ENCODE peak calls at places on chromosomes 1 and 21, in seven cellular contexts. One of them, this sample, is unnamed. For H4K20me1, the result is how much of the 10 kb centered on the place peaks cover.

GRCh38 chr21:37658121-37658993 is 257.9 kb downstream of the KCNJ6 start:
- DNase-seq in neural progenitor cell: no peak
- DNase-seq in PC-3: no peak
- DNase-seq in GM23338: no peak
- DNase-seq in hepatocyte: no peak
- DNase-seq in HCT116: no peak
- DNase-seq in SK-N-SH: no peak
- DNase-seq in this sample: no peak

GRCh38 chr1:206556047-206556747 is 48.9 kb downstream of the RASSF5 start:
- DNase-seq in neural progenitor cell: no peak
- DNase-seq in PC-3: peak
- DNase-seq in GM23338: no peak
- DNase-seq in hepatocyte: no peak
- DNase-seq in HCT116: no peak
- DNase-seq in SK-N-SH: no peak
- DNase-seq in this sample: no peak

GRCh38 chr1:24045766-24046165 is 65.6 kb upstream of the SRSF10 start:
- DNase-seq in neural progenitor cell: no peak
- DNase-seq in PC-3: no peak
- DNase-seq in GM23338: no peak
- DNase-seq in hepatocyte: no peak
- DNase-seq in HCT116: no peak
- DNase-seq in SK-N-SH: no peak
- DNase-seq in this sample: no peak

GRCh38 chr1:201731592-201731991 is 97.4 kb upstream of the IPO9 start:
- DNase-seq in neural progenitor cell: no peak
- DNase-seq in PC-3: no peak
- DNase-seq in GM23338: no peak
- DNase-seq in hepatocyte: no peak
- DNase-seq in HCT116: no peak
- DNase-seq in SK-N-SH: peak
- DNase-seq in this sample: no peak

GRCh38 chr1:20837554-20838192 is 50.6 kb upstream of the HP1BP3 start:
- DNase-seq in neural progenitor cell: no peak
- DNase-seq in PC-3: no peak
- DNase-seq in GM23338: no peak
- DNase-seq in hepatocyte: no peak
- DNase-seq in HCT116: no peak
- DNase-seq in SK-N-SH: no peak
- DNase-seq in this sample: no peak

GRCh38 chr1:201016943-201017827 is 6.3 kb downstream of the KIF21B start:
- DNase-seq in neural progenitor cell: no peak
- DNase-seq in PC-3: no peak
- DNase-seq in GM23338: no peak
- DNase-seq in hepatocyte: no peak
- DNase-seq in HCT116: no peak
- DNase-seq in SK-N-SH: peak
- DNase-seq in this sample: peak

GRCh38 chr1:48035371-48036141 is 38.4 kb upstream of the TRABD2B start:
- DNase-seq in neural progenitor cell: peak
- DNase-seq in PC-3: no peak
- DNase-seq in GM23338: no peak
- DNase-seq in hepatocyte: no peak
- DNase-seq in HCT116: no peak
- DNase-seq in SK-N-SH: no peak
- DNase-seq in this sample: no peak

GRCh38 chr1:14800014-14800413 is 201.5 kb downstream of the KAZN start:
- DNase-seq in neural progenitor cell: no peak
- DNase-seq in PC-3: no peak
- DNase-seq in GM23338: no peak
- DNase-seq in hepatocyte: no peak
- DNase-seq in HCT116: no peak
- DNase-seq in SK-N-SH: no peak
- DNase-seq in this sample: no peak

GRCh38 chr1:185567006-185567405 is 167.2 kb upstream of the HMCN1 start:
- DNase-seq in neural progenitor cell: no peak
- DNase-seq in PC-3: peak
- DNase-seq in GM23338: no peak
- DNase-seq in hepatocyte: peak
- DNase-seq in HCT116: peak
- DNase-seq in SK-N-SH: no peak
- DNase-seq in this sample: no peak

GRCh38 chr1:17273096-17273495 is 24.2 kb downstream of the PADI3 start:
- DNase-seq in neural progenitor cell: no peak
- DNase-seq in PC-3: no peak
- DNase-seq in GM23338: no peak
- DNase-seq in hepatocyte: no peak
- DNase-seq in HCT116: no peak
- DNase-seq in SK-N-SH: no peak
- DNase-seq in this sample: no peak

GRCh38 chr1:159778266-159778665 is 2.5 kb upstream of the DUSP23 start:
- DNase-seq in neural progenitor cell: no peak
- DNase-seq in PC-3: no peak
- DNase-seq in GM23338: no peak
- DNase-seq in hepatocyte: no peak
- DNase-seq in HCT116: no peak
- DNase-seq in SK-N-SH: no peak
- DNase-seq in this sample: no peak

GRCh38 chr1:201649776-201650607 is 111.1 kb downstream of the NAV1 start:
- DNase-seq in neural progenitor cell: peak
- DNase-seq in PC-3: peak
- DNase-seq in GM23338: peak
- DNase-seq in hepatocyte: peak
- DNase-seq in HCT116: peak
- DNase-seq in SK-N-SH: peak
- DNase-seq in this sample: no peak

GRCh38 chr1:59141267-59141863 is 155.5 kb upstream of the FGGY start:
- DNase-seq in neural progenitor cell: no peak
- DNase-seq in PC-3: no peak
- DNase-seq in GM23338: no peak
- DNase-seq in hepatocyte: no peak
- DNase-seq in HCT116: no peak
- DNase-seq in SK-N-SH: no peak
- DNase-seq in this sample: no peak

GRCh38 chr21:33434770-33435360 is 31.7 kb downstream of the IFNGR2 start:
- DNase-seq in neural progenitor cell: no peak
- DNase-seq in PC-3: peak
- DNase-seq in GM23338: no peak
- DNase-seq in hepatocyte: peak
- DNase-seq in HCT116: no peak
- DNase-seq in SK-N-SH: no peak
- DNase-seq in this sample: peak

GRCh38 chr1:108079550-108079949 is 114.6 kb upstream of the VAV3 start:
- DNase-seq in neural progenitor cell: no peak
- DNase-seq in PC-3: no peak
- DNase-seq in GM23338: peak
- DNase-seq in hepatocyte: no peak
- DNase-seq in HCT116: no peak
- DNase-seq in SK-N-SH: no peak
- DNase-seq in this sample: peak

GRCh38 chr1:32063261-32063681 is 9.5 kb upstream of the TMEM39B start:
- DNase-seq in neural progenitor cell: no peak
- DNase-seq in PC-3: peak
- DNase-seq in GM23338: peak
- DNase-seq in hepatocyte: peak
- DNase-seq in HCT116: peak
- DNase-seq in SK-N-SH: peak
- DNase-seq in this sample: peak

GRCh38 chr21:45954271-45954670 is 27.3 kb upstream of the COL6A1 start:
- DNase-seq in neural progenitor cell: no peak
- DNase-seq in PC-3: no peak
- DNase-seq in GM23338: peak
- DNase-seq in hepatocyte: peak
- DNase-seq in HCT116: no peak
- DNase-seq in SK-N-SH: peak
- DNase-seq in this sample: no peak

GRCh38 chr1:25684216-25684965 is 67.8 kb downstream of the MAN1C1 start:
- DNase-seq in neural progenitor cell: no peak
- DNase-seq in PC-3: no peak
- DNase-seq in GM23338: no peak
- DNase-seq in hepatocyte: no peak
- DNase-seq in HCT116: no peak
- DNase-seq in SK-N-SH: no peak
- DNase-seq in this sample: no peak

GRCh38 chr1:222171005-222171404 is 376.9 kb downstream of the HHIPL2 start:
- DNase-seq in neural progenitor cell: peak
- DNase-seq in PC-3: peak
- DNase-seq in GM23338: peak
- DNase-seq in hepatocyte: peak
- DNase-seq in HCT116: peak
- DNase-seq in SK-N-SH: peak
- DNase-seq in this sample: peak

GRCh38 chr1:60044881-60045280 is 28.7 kb downstream of the C1orf87 start:
- DNase-seq in neural progenitor cell: no peak
- DNase-seq in PC-3: no peak
- DNase-seq in GM23338: no peak
- DNase-seq in hepatocyte: no peak
- DNase-seq in HCT116: no peak
- DNase-seq in SK-N-SH: no peak
- DNase-seq in this sample: no peak

GRCh38 chr1:53388963-53389362 is 61.1 kb upstream of the LRP8 start:
- DNase-seq in neural progenitor cell: no peak
- DNase-seq in PC-3: no peak
- DNase-seq in GM23338: no peak
- DNase-seq in hepatocyte: no peak
- DNase-seq in HCT116: no peak
- DNase-seq in SK-N-SH: no peak
- DNase-seq in this sample: no peak

GRCh38 chr1:70331962-70332361 is 22.6 kb downstream of the ANKRD13C start:
- DNase-seq in neural progenitor cell: no peak
- DNase-seq in PC-3: peak
- DNase-seq in GM23338: no peak
- DNase-seq in hepatocyte: no peak
- DNase-seq in HCT116: no peak
- DNase-seq in SK-N-SH: no peak
- DNase-seq in this sample: no peak

GRCh38 chr1:91567583-91567982 is 66.9 kb downstream of the CDC7 start:
- DNase-seq in neural progenitor cell: no peak
- DNase-seq in PC-3: peak
- DNase-seq in GM23338: no peak
- DNase-seq in hepatocyte: no peak
- DNase-seq in HCT116: no peak
- DNase-seq in SK-N-SH: no peak
- DNase-seq in this sample: no peak
- TF ChIP-seq EZH2phosphoT487 in neural progenitor cell: no peak
- TF ChIP-seq EZH2phosphoT487 in PC-3: no peak
- TF ChIP-seq EZH2phosphoT487 in GM23338: no peak
- TF ChIP-seq EZH2phosphoT487 in hepatocyte: no peak
- TF ChIP-seq EZH2phosphoT487 in HCT116: no peak
- TF ChIP-seq EZH2phosphoT487 in SK-N-SH: no peak
- TF ChIP-seq EZH2phosphoT487 in this sample: no peak

GRCh38 chr1:35855016-35855700 is 27.9 kb upstream of the AGO1 start:
- DNase-seq in neural progenitor cell: peak
- DNase-seq in PC-3: no peak
- DNase-seq in GM23338: peak
- DNase-seq in hepatocyte: peak
- DNase-seq in HCT116: no peak
- DNase-seq in SK-N-SH: peak
- DNase-seq in this sample: peak
- TF ChIP-seq CTCF in neural progenitor cell: peak
- TF ChIP-seq CTCF in PC-3: peak
- TF ChIP-seq CTCF in GM23338: peak
- TF ChIP-seq CTCF in hepatocyte: no peak
- TF ChIP-seq CTCF in HCT116: no peak
- TF ChIP-seq CTCF in SK-N-SH: no peak
- TF ChIP-seq CTCF in this sample: peak

DNA sequence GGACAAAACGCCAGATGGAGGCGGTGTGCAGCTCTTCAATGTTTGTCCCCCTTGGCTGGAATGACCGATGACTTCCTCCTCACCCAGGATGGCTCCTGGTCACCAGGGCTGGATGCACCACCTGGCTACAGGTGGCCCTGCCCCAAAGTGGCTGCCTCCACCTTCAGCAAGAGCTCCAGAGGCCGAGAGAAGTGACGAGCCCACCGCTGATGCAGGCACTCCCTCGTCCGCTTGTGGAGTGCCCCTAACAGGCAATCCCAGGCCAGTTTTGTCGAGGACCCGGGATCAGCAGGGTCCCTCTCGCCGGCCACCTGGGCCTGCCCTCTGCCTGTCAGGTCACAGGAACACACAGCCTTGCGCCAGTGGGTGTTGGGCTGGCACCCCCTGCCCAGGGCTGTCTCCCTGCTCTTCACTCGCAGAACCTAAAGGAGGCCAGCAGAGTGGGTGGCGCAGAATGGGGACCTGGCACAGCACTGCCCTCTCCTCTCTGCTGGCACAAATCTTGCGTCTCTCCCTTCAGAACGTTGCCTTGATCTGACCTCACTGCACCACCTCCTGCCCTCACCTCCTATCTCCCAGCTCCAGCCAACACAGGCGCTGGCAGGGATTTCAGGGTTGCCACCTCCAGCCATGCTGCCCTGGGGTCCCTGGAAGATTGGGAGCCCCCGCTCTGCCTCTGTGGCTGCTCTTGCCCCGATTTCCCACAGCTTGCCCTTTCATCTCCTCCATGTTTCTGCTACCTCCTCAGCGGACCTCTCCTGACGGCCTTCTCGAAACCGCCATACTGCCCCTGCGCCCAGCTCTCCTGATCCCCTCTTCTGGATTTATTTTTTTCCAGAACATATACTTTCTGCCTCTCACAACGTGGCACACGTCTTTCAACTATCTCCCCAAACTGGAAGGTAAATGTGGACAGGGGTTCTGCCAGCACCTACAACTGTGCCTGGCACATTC is 38.6 kb downstream of the SLC45A1 start:
- DNase-seq in neural progenitor cell: no peak
- DNase-seq in PC-3: no peak
- DNase-seq in GM23338: no peak
- DNase-seq in hepatocyte: no peak
- DNase-seq in HCT116: no peak
- DNase-seq in SK-N-SH: no peak
- DNase-seq in this sample: no peak
- H4K20me1 ChIP-seq in neural progenitor cell: under half
- H4K20me1 ChIP-seq in PC-3: under half
- H4K20me1 ChIP-seq in GM23338: under half
- H4K20me1 ChIP-seq in hepatocyte: under half
- H4K20me1 ChIP-seq in HCT116: under half
- H4K20me1 ChIP-seq in SK-N-SH: under half
- H4K20me1 ChIP-seq in this sample: under half

GRCh38 chr21:44366586-44367211 is 13.3 kb downstream of the TRPM2 start:
- DNase-seq in neural progenitor cell: no peak
- DNase-seq in PC-3: no peak
- DNase-seq in GM23338: no peak
- DNase-seq in hepatocyte: no peak
- DNase-seq in HCT116: no peak
- DNase-seq in SK-N-SH: peak
- DNase-seq in this sample: no peak

GRCh38 chr21:44371596-44371995 is 18.2 kb downstream of the TRPM2 start:
- DNase-seq in neural progenitor cell: no peak
- DNase-seq in PC-3: no peak
- DNase-seq in GM23338: no peak
- DNase-seq in hepatocyte: no peak
- DNase-seq in HCT116: no peak
- DNase-seq in SK-N-SH: no peak
- DNase-seq in this sample: no peak

GRCh38 chr21:44370771-44371410 is 17.5 kb downstream of the TRPM2 start:
- DNase-seq in neural progenitor cell: no peak
- DNase-seq in PC-3: no peak
- DNase-seq in GM23338: no peak
- DNase-seq in hepatocyte: no peak
- DNase-seq in HCT116: no peak
- DNase-seq in SK-N-SH: peak
- DNase-seq in this sample: no peak

GRCh38 chr21:44370027-44370735 is 16.8 kb downstream of the TRPM2 start:
- DNase-seq in neural progenitor cell: peak
- DNase-seq in PC-3: peak
- DNase-seq in GM23338: peak
- DNase-seq in hepatocyte: peak
- DNase-seq in HCT116: no peak
- DNase-seq in SK-N-SH: peak
- DNase-seq in this sample: no peak

GRCh38 chr21:44368711-44369446 is 15.5 kb downstream of the TRPM2 start:
- DNase-seq in neural progenitor cell: peak
- DNase-seq in PC-3: no peak
- DNase-seq in GM23338: peak
- DNase-seq in hepatocyte: peak
- DNase-seq in HCT116: no peak
- DNase-seq in SK-N-SH: peak
- DNase-seq in this sample: no peak
- TF ChIP-seq EZH2phosphoT487 in neural progenitor cell: peak
- TF ChIP-seq EZH2phosphoT487 in PC-3: no peak
- TF ChIP-seq EZH2phosphoT487 in GM23338: no peak
- TF ChIP-seq EZH2phosphoT487 in hepatocyte: no peak
- TF ChIP-seq EZH2phosphoT487 in HCT116: no peak
- TF ChIP-seq EZH2phosphoT487 in SK-N-SH: no peak
- TF ChIP-seq EZH2phosphoT487 in this sample: no peak